ENCODE peak calls at places on chromosomes 16 and 17, in four cellular contexts. G is IMR-90, X is endothelial cell of umbilical vein, L is K562. N is an unnamed sample.

GRCh38 chr17:80847506-80848230 is 144.0 kb upstream of the CHMP6 start:
- DNase-seq in L (peak; percentile 75), X (no peak), G (no peak), N (no peak)

GRCh38 chr16:31085371-31085770 is 3.4 kb downstream of the PRSS53 start:
- DNase-seq in L (no peak), G (no peak), X (no peak), N (no peak)

GRCh38 chr17:14508156-14508555 is 207.3 kb downstream of the HS3ST3B1 start:
- DNase-seq in L (no peak), G (no peak), X (no peak), N (no peak)

GRCh38 chr16:86614699-86615098 is 36.4 kb downstream of the FOXL1 start:
- DNase-seq in G (no peak), X (no peak), L (no peak), N (no peak)

GRCh38 chr17:50056961-50057330 is 1.0 kb downstream of the ITGA3 start:
- DNase-seq in X (peak; percentile 26), L (no peak), G (peak; percentile 64), N (no peak)

GRCh38 chr17:80927791-80928216 is 63.8 kb upstream of the CHMP6 start:
- DNase-seq in L (no peak), X (peak; percentile 96), G (peak; percentile 11), N (no peak)

GRCh38 chr16:17578921-17579876 is 108.4 kb upstream of the XYLT1 start:
- DNase-seq in G (peak; percentile 86), L (peak; percentile 60), X (peak; percentile 6), N (no peak)

GRCh38 chr16:56481468-56482112 is 30.2 kb downstream of the OGFOD1 start:
- DNase-seq in L (no peak), G (peak; percentile 40), X (no peak), N (no peak)

GRCh38 chr17:72343911-72344310 is 223.1 kb downstream of the SOX9 start:
- DNase-seq in G (peak; percentile 55), L (no peak), X (no peak), N (no peak)

GRCh38 chr16:25270577-25270976 is 12.9 kb upstream of the ZKSCAN2 start:
- DNase-seq in L (no peak), G (no peak), X (no peak), N (no peak)

GRCh38 chr16:30976486-30976885 is 8.5 kb upstream of the HSD3B7 start:
- DNase-seq in L (no peak), X (no peak), G (no peak), N (no peak)

GRCh38 chr16:72105978-72106377 is 12.3 kb downstream of the DHX38 start:
- DNase-seq in G (no peak), X (no peak), L (no peak), N (no peak)

GRCh38 chr17:16383216-16383615 is 2.3 kb downstream of the UBB start:
- DNase-seq in L (no peak), X (no peak), G (no peak), N (no peak)

GRCh38 chr17:1294157-1294717 is 14.8 kb downstream of the TRARG1 start:
- DNase-seq in L (no peak), X (no peak), G (no peak), N (no peak)

GRCh38 chr17:81414751-81415516 is 19.7 kb downstream of the BAHCC1 start:
- DNase-seq in X (no peak), L (no peak), G (no peak), N (no peak)

GRCh38 chr17:48840441-48840840 is 9.6 kb downstream of the CALCOCO2 start:
- DNase-seq in X (no peak), G (no peak), L (no peak), N (no peak)

GRCh38 chr17:9350083-9350482 is 225.5 kb downstream of the STX8 start:
- DNase-seq in L (no peak), X (no peak), G (peak; percentile 98), N (no peak)

GRCh38 chr17:50708050-50709000 is 611 bp upstream of the ANKRD40 start:
- DNase-seq in X (peak; percentile 56), G (no peak), L (no peak), N (no peak)

GRCh38 chr17:70054961-70055360 is 20.1 kb upstream of the KCNJ16 start:
- DNase-seq in L (no peak), G (no peak), X (no peak), N (no peak)

GRCh38 chr16:67158637-67159600 is 790 bp downstream of the TRADD start:
- DNase-seq in G (no peak), X (no peak), L (peak; percentile 64), N (no peak)

GRCh38 chr17:6695565-6695964 is 17.6 kb downstream of the SLC13A5 start:
- DNase-seq in X (no peak), G (no peak), L (no peak), N (no peak)

GRCh38 chr17:27980035-27980434 is 62.4 kb upstream of the NLK start:
- DNase-seq in G (peak; percentile 75), X (peak; percentile 99), L (no peak), N (peak; percentile 67)

GRCh38 chr16:28212532-28212873 is 738 bp upstream of the XPO6 start:
- DNase-seq in L (no peak), X (no peak), G (peak; percentile 26), N (no peak)

GRCh38 chr17:32819787-32820186 is 57.1 kb downstream of the MYO1D start:
- DNase-seq in X (no peak), G (no peak), L (no peak), N (no peak)

GRCh38 chr17:63395075-63395815 is 50.9 kb downstream of the CYB561 start:
- DNase-seq in X (no peak), L (no peak), G (peak; percentile 73), N (no peak)

GRCh38 chr16:1610841-1611653 is 825 bp downstream of the IFT140 start:
- DNase-seq in X (no peak), G (no peak), L (no peak), N (no peak)
- H2AFZ ChIP-seq in X (peak overlapping the region; percentile 93), G (peak overlapping the region; percentile 91), L (peak overlapping the region; percentile 87), N (peak overlapping the region; percentile 71)

DNA sequence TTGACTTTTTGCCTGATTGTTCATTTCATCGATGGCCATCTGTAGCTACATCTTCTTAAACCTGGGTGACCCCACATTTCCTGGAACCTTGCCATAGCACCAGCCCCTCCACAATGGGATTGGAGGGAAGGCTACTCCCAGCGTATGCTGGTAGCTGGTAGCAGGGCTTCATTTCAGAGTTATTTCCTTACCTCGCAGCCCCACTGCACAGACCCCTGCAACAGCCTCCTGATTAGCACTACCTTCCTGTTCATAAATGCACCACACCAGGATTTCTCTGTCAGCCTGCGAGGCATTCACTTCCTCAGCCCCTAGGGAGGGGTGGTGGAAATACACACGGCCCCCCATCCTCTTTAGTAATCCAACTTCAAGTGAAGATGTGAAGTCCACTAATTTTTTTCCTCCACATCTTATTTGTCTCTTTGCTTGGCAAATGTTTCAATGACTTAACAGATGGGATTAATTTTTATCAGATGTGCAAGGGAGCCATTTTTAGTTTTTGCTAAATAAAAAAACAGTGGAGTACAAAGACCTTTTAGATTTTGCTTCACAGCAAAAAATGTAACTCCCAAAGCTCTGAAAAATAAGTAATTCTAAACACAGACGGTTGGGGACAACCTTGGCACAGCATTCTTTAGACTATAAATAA is 76.6 kb downstream of the CLEC16A start:
- DNase-seq in L (no peak), X (no peak), G (no peak), N (no peak)
- H3K9me1 ChIP-seq in L (no peaks in the 10 kb centered on the region), X (no peaks in the 10 kb centered on the region), G (peaks cover 21% of the 10 kb centered on the region), N (no peaks in the 10 kb centered on the region)

DNA sequence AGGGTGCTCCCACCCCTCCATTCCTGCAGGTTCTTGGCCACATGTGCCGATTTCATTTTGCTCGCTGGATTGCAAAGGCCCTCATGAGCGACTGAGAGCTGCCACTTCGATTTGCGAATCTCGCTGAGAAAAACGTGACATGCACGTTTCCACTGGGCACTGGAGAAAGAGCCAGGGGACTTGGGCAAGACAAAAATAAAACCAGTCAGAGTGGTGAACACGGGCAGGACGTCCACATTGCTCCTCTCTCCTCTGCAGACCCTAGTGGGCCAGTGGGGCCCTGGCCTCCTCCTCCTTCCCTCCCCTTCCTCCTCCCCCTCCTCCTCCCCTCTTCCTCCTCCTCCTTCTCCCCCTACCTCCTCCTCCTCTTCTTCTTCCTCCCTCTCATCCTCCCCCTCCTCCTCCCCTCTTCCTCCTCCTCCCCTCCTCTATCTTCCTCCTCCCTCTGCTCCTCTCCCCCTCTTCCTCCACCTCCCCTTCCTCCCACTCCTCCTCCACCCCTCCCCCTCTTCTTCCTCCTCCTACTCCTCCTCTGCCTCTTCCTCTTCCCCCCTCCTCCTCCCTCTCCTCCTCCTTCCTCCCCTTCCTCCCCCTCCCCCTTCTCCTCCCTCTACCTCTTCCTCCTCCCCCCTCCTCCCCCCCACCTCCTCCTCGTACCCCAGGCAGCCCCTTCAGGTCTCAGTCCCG is 28.1 kb upstream of the ENPP7 start:
- DNase-seq in L (no peak), X (no peak), G (no peak), N (no peak)
- H2AFZ ChIP-seq in L (no peak overlapping the region), X (no peak overlapping the region), G (no peak overlapping the region), N (no peak overlapping the region)

GRCh38 chr17:78595135-78595810 is 18.1 kb upstream of the DNAH17 start:
- DNase-seq in X (no peak), L (no peak), G (no peak), N (no peak)
- H3K9me1 ChIP-seq in X (no peaks in the 10 kb centered on the region), L (no peaks in the 10 kb centered on the region), G (peaks cover 7% of the 10 kb centered on the region), N (no peaks in the 10 kb centered on the region)

GRCh38 chr17:42853968-42854790 is 3.2 kb downstream of the AOC3 start:
- DNase-seq in G (no peak), X (no peak), L (no peak), N (no peak)
- H2AFZ ChIP-seq in G (peak overlapping the region; percentile 23), X (no peak overlapping the region), L (no peak overlapping the region), N (no peak overlapping the region)

GRCh38 chr17:3762922-3763776 is 37.8 kb downstream of the ITGAE start:
- DNase-seq in X (no peak), G (no peak), L (no peak), N (no peak)

GRCh38 chr17:3759597-3760216 is 36.0 kb downstream of the HASPIN start:
- DNase-seq in L (peak; percentile 48), G (no peak), X (no peak), N (no peak)

GRCh38 chr17:3761918-3762380 is 38.2 kb downstream of the HASPIN start:
- DNase-seq in X (no peak), G (no peak), L (no peak), N (no peak)

GRCh38 chr17:3763777-3764170 is 37.2 kb downstream of the ITGAE start:
- DNase-seq in L (no peak), G (no peak), X (no peak), N (no peak)

DNA sequence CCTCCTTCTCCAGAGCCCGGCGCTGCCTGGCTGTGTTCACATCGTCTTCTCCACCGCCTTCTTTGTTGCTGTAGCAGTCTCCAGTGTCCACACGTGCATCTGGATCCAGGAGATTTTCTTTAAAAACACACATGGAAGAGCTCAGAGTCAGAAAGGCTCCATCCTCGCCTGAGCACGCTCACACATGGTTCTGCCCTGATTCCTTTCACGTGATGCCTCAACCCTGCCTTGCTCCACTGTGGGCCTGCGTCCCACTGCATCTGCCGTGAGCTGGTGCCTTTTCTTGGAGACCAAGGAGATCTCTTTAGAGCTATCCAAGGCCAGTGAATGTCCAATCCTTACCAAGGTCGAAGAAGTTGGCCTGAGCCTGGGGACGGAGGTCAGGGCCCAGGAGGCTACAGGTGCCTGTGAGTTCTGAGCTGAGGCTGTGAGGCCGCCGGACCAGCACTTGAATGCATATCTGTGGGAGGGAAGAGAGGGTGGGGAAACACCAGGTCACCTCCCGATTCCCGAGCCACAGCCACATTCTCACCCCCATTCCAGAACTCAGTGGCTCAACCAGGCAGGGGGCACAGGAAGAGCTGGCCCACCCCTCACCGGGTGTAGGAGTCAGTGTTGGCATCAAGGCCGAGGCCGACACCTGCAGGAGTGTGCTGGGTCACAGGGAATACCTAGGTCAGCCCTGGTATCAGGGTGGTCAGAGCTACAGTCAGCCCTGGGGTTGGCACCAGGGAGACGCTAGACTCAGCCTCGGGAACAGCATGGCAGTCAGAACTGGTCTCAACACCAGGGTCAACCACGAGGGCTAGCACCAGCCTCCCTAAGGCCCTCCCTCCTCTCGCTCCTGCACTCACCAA is 37.6 kb downstream of the HASPIN start:
- DNase-seq in L (no peak), G (no peak), X (no peak), N (no peak)
- H3K9me1 ChIP-seq in L (no peaks in the 10 kb centered on the region), G (no peaks in the 10 kb centered on the region), X (no peaks in the 10 kb centered on the region), N (no peaks in the 10 kb centered on the region)

GRCh38 chr17:40312893-40313659 is 4.1 kb downstream of the RARA start:
- DNase-seq in G (no peak), L (no peak), X (no peak), N (no peak)
- H2AFZ ChIP-seq in G (peak overlapping the region; percentile 65), L (no peak overlapping the region), X (no peak overlapping the region), N (no peak overlapping the region)